ENCODE peak calls at places on chromosomes 1 and 21, in nine cellular contexts. W is T-helper 2 cell; G is GM20000; A is cardiac fibroblast; Y is CD4-positive, alpha-beta T cell; Q is fibroblast of pulmonary artery; Z is activated CD8-positive, alpha-beta memory T cell treated with anti-CD3 and anti-CD28 coated beads for 4 hours; T is fibroblast of the aortic adventitia; E is osteocyte. R is an unnamed sample.
A peak's percentile ranks its signal among the peaks of the same experiment; 100 is the strongest.

GRCh38 chr21:34061983-34062382 is 11.4 kb upstream of the MRPS6 start:
- DNase-seq in W (no peak), G (no peak), A (no peak), Y (no peak), Q (peak; percentile 15), Z (no peak), T (no peak), E (no peak), R (no peak)

GRCh38 chr1:172108494-172108893 is 267.2 kb downstream of the DNM3 start:
- DNase-seq in W (no peak), G (no peak), A (no peak), Y (no peak), Q (peak; percentile 6), Z (no peak), T (peak; percentile 22), E (no peak), R (no peak)

GRCh38 chr1:54998677-54999076 is at the start of gene BSND:
- DNase-seq in W (no peak), G (peak; percentile 46), A (no peak), Y (no peak), Q (no peak), Z (no peak), T (no peak), E (no peak), R (no peak)

GRCh38 chr1:2170211-2170610 is 24.4 kb downstream of the FAAP20 start:
- DNase-seq in W (no peak), G (no peak), A (no peak), Y (no peak), Q (no peak), Z (no peak), T (peak; percentile 32), E (no peak), R (no peak)

GRCh38 chr1:69246109-69246508 is 321.6 kb upstream of the LRRC7 start:
- DNase-seq in W (no peak), G (no peak), A (no peak), Y (no peak), Q (no peak), Z (no peak), T (no peak), E (no peak), R (no peak)

GRCh38 chr1:102181341-102181740 is 184.6 kb upstream of the OLFM3 start:
- DNase-seq in W (no peak), G (no peak), A (no peak), Y (no peak), Q (no peak), Z (no peak), T (no peak), E (no peak), R (no peak)

GRCh38 chr21:35045539-35046222 is 3.4 kb downstream of the RUNX1 start:
- DNase-seq in W (peak; percentile 37), G (no peak), A (no peak), Y (peak; percentile 43), Q (no peak), Z (no peak), T (no peak), E (no peak), R (no peak)

GRCh38 chr1:153678519-153679336 is at the start of gene NPR1:
- DNase-seq in W (no peak), G (peak; percentile 62), A (peak; percentile 76), Y (peak; percentile 7), Q (peak; percentile 77), Z (no peak), T (peak; percentile 61), E (no peak), R (no peak)

GRCh38 chr1:3669421-3669821 is 17.1 kb downstream of the TP73 start:
- DNase-seq in W (no peak), G (no peak), A (no peak), Y (no peak), Q (no peak), Z (no peak), T (no peak), E (no peak), R (no peak)

GRCh38 chr1:231827337-231828105 is 200.9 kb downstream of the DISC1 start:
- DNase-seq in W (no peak), G (no peak), A (peak; percentile 81), Y (no peak), Q (peak; percentile 77), Z (no peak), T (peak; percentile 90), E (no peak), R (no peak)

GRCh38 chr1:17895986-17896385 is 140.9 kb downstream of the ACTL8 start:
- DNase-seq in W (no peak), G (no peak), A (no peak), Y (no peak), Q (no peak), Z (no peak), T (no peak), E (no peak), R (no peak)

R was measured in type B pancreatic cell.